ENCODE peak calls at places on chromosomes 1 and 21, in eight cellular contexts. U is iPS DF 6.9, D is neural progenitor cell, I is fibroblast of lung, V is colonic mucosa, G is body of pancreas, N is fibroblast of the aortic adventitia, O is heart left ventricle. Y is an unnamed sample.

GRCh38 chr21:37264808-37265207 is 2.3 kb downstream of the VPS26C start:
- DNase-seq in U (no peak), O (no peak), G (no peak), V (no peak), N (no peak), D (no peak), I (no peak), Y (peak; percentile 44)

GRCh38 chr1:57072775-57073174 is 107.0 kb upstream of the C8B start:
- DNase-seq in D (no peak), I (no peak), U (no peak), N (no peak), V (no peak), G (no peak), O (no peak), Y (no peak)

GRCh38 chr21:45259206-45259795 is 28.4 kb downstream of the POFUT2 start:
- DNase-seq in V (no peak), G (no peak), O (no peak), I (no peak), U (no peak), D (no peak), N (peak; percentile 18), Y (no peak)

GRCh38 chr21:35178812-35179211 is 129.7 kb upstream of the RUNX1 start:
- DNase-seq in V (no peak), G (no peak), N (peak; percentile 63), D (no peak), I (peak; percentile 69), U (no peak), O (no peak), Y (peak; percentile 81)

GRCh38 chr1:202131956-202132821 is 9.5 kb downstream of the GPR37L1 start:
- DNase-seq in D (no peak), O (no peak), N (peak; percentile 48), G (peak; percentile 34), U (no peak), I (no peak), V (no peak), Y (peak; percentile 42)

GRCh38 chr1:217647791-217648190 is 16.6 kb downstream of the SPATA17 start:
- DNase-seq in G (no peak), D (no peak), I (peak; percentile 9), N (no peak), U (no peak), V (no peak), O (no peak), Y (no peak)

GRCh38 chr21:35236090-35236489 is 187.0 kb upstream of the RUNX1 start:
- DNase-seq in O (no peak), N (no peak), D (no peak), G (no peak), V (no peak), I (no peak), U (no peak), Y (no peak)

GRCh38 chr1:70899735-70900134 is 147.9 kb downstream of the PTGER3 start:
- DNase-seq in D (no peak), N (no peak), G (no peak), U (no peak), I (no peak), V (no peak), O (no peak), Y (peak; percentile 24)

GRCh38 chr1:185996211-185996610 is 262.0 kb downstream of the HMCN1 start:
- DNase-seq in D (no peak), I (peak; percentile 83), N (peak; percentile 84), O (peak; percentile 49), G (peak; percentile 16), V (no peak), U (no peak), Y (peak; percentile 87)

GRCh38 chr1:54287176-54287650 is 87.2 kb downstream of the MRPL37 start:
- DNase-seq in U (no peak), V (peak; percentile 88), I (peak; percentile 77), G (peak; percentile 67), O (peak; percentile 78), N (peak; percentile 51), D (no peak), Y (peak; percentile 38)

GRCh38 chr21:42199488-42200463 is 19.2 kb upstream of the ABCG1 start:
- DNase-seq in D (no peak), I (peak; percentile 44), G (no peak), O (no peak), U (no peak), N (peak; percentile 79), V (no peak), Y (peak; percentile 88)

GRCh38 chr1:79847715-79848114 is 841.2 kb upstream of the ADGRL4 start:
- DNase-seq in D (peak; percentile 54), U (no peak), N (no peak), G (no peak), V (no peak), I (no peak), O (peak; percentile 49), Y (no peak)

GRCh38 chr1:230352537-230352936 is 73.6 kb downstream of the PGBD5 start:
- DNase-seq in D (no peak), G (no peak), O (no peak), I (no peak), U (no peak), V (no peak), N (no peak), Y (no peak)

GRCh38 chr1:230350208-230350921 is 75.8 kb downstream of the PGBD5 start:
- DNase-seq in I (peak; percentile 69), V (no peak), O (no peak), D (no peak), N (no peak), G (no peak), U (no peak), Y (no peak)

GRCh38 chr1:230351983-230352382 is 74.1 kb downstream of the PGBD5 start:
- DNase-seq in G (no peak), U (no peak), D (no peak), N (no peak), V (no peak), O (no peak), I (no peak), Y (no peak)

GRCh38 chr1:230354005-230354404 is 72.1 kb downstream of the PGBD5 start:
- DNase-seq in D (no peak), I (no peak), U (no peak), V (no peak), G (no peak), N (no peak), O (no peak), Y (no peak)

DNA sequence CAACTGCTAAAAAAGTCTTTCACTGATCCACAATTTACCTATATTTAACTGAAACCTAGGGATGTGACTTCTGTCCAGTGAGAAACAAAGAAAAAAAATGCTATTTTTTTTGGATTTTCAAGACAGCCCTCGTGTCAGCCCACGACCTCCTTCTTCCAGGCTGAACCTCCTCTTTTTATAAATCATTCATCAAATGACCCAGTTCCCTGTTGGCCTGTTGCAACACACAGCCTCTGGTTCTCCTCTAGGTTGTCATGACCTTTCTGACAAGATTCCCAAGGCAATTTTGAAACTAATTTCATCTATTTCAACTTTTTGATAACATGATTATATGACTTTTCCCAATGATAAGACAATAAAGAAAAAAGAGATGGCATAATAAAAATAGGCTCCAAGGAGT is 74.6 kb downstream of the PGBD5 start:
- DNase-seq in G (no peak), U (no peak), I (no peak), N (no peak), D (no peak), O (no peak), V (no peak), Y (no peak)
- H3K4me3 ChIP-seq in G (no peak overlapping the region), U (no peak overlapping the region), I (no peak overlapping the region), N (no peak overlapping the region), D (no peak overlapping the region), O (no peak overlapping the region), V (no peak overlapping the region), Y (no peak overlapping the region)

DNA sequence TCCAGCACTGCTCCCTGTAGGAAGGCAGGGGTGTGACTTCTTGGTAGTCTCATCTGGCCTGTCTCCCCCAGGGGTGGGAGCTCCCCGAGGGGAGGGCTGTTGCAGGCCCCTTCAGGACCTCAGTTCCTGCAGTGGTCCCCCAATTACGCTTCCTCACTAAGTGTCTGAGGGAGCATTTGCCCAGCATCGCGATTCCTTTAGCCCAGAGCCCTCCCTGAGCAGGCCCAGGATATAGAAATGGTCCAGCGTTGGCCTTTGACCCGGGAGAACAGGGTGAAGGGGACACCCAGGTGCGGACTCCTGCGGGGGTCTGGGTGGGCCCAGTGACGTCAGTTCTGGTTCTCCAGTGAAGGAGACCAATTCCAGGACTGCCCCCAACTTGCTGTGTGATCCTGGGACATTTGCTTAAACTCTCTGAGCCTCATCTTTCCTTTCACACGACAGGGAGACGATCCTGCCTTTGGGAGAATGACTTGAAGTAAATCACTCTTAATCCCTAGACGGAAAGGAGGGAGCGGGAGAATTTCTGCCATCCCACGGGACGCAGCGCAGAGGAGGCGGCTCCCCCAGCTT is 32.6 kb upstream of the BTG2 start:
- DNase-seq in G (peak; percentile 18), N (no peak), I (no peak), O (no peak), V (no peak), D (no peak), U (no peak), Y (no peak)
- H3K4me3 ChIP-seq in G (no peak overlapping the region), N (no peak overlapping the region), I (no peak overlapping the region), O (no peak overlapping the region), V (peak overlapping the region; percentile 24), D (no peak overlapping the region), U (no peak overlapping the region), Y (no peak overlapping the region)

DNA sequence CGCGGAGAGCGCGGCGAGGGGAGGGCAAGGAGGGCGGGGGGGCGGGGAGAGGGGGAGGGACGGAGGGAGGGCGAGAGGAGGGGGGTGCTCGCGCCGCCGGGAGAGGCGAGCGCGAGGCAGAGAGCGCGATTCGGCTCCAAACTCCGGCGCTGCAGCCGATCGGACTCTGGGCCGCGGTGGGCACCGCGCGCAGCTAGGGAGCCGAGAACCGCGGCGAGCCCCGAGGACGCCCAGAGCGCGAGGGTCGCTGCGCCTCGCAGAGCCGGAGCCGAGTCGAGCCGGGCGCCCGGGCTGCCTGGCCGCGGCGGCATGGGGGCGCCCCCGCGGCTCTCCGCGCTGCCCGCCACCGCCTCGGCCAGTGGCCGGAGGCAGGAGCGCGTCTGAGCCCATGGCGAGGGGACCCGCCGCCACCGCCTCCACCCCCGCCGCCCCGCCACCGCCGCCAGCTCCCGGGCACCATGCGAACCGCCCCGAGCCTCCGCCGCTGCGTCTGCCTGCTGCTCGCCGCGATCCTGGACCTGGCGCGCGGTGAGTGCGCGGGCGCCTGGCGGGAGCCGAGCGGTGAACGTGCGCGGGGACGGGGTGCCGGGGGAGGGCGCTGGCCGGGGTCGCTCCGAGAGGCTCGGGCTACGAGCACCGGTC is at the start of gene IGSF21:
- DNase-seq in V (no peak), N (no peak), G (no peak), I (no peak), D (peak; percentile 75), O (no peak), U (no peak), Y (no peak)
- H3K4me3 ChIP-seq in V (no peak within 1 kb of the TSS), N (no peak within 1 kb of the TSS), G (no peak within 1 kb of the TSS), I (no peak within 1 kb of the TSS), D (peak within 1 kb of the TSS; percentile 73), O (no peak within 1 kb of the TSS), U (peak within 1 kb of the TSS; percentile 55), Y (no peak within 1 kb of the TSS)

GRCh38 chr1:21573971-21574458 is 64.8 kb downstream of the ALPL start:
- DNase-seq in O (peak; percentile 90), U (peak; percentile 54), N (peak; percentile 95), D (peak; percentile 86), V (peak; percentile 59), G (peak; percentile 73), I (peak; percentile 78), Y (peak; percentile 82)
- H3K4me3 ChIP-seq in O (no peak overlapping the region), U (no peak overlapping the region), N (no peak overlapping the region), D (no peak overlapping the region), V (no peak overlapping the region), G (no peak overlapping the region), I (no peak overlapping the region), Y (no peak overlapping the region)

DNA sequence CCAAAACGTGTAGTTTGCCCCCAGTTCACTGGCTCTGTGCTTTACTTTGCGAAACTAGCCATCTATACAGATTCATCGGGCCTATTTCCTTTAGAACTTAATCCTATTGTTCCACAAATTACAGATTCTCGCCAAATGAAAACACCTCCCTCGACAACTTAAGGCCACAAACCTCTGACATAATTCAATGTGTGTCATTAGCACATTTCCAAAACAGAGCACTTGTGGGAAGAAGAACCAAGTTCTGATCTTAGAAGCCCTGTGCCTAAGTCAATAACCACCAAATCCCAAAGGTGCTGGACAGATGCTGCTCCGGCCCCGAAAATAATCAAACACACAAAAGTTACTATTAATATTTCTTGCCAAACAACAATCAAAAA is 93.9 kb downstream of the SLC45A1 start:
- DNase-seq in V (no peak), D (no peak), G (no peak), O (no peak), I (no peak), N (no peak), U (no peak), Y (no peak)
- H3K4me3 ChIP-seq in V (no peak overlapping the region), D (peak overlapping the region; percentile 16), G (no peak overlapping the region), O (no peak overlapping the region), I (no peak overlapping the region), N (no peak overlapping the region), U (no peak overlapping the region), Y (no peak overlapping the region)